ENCODE peak calls at places on chromosome 16, in eight cellular contexts. One of them, this sample, is unnamed.

GRCh38 chr16:12646490-12647274 is 157.0 kb downstream of the CPPED1 start:
- DNase-seq in GM12865: peak; percentile 56
- DNase-seq in HEK293T: no peak
- DNase-seq in Ammon's horn: peak; percentile 78
- DNase-seq in iris pigment epithelial cell: peak; percentile 37
- DNase-seq in activated T-helper 1 cell treated with anti-CD3 and anti-CD28 coated beads, Interleukin-2, amount 50 U/mL, for 16 hours: no peak
- DNase-seq in MV-4-11: no peak
- DNase-seq in hepatic stellate cell: no peak
- DNase-seq in this sample: no peak

GRCh38 chr16:77433146-77433545 is 1.7 kb downstream of the ADAMTS18 start:
- DNase-seq in GM12865: no peak
- DNase-seq in HEK293T: no peak
- DNase-seq in Ammon's horn: no peak
- DNase-seq in iris pigment epithelial cell: no peak
- DNase-seq in activated T-helper 1 cell treated with anti-CD3 and anti-CD28 coated beads, Interleukin-2, amount 50 U/mL, for 16 hours: no peak
- DNase-seq in MV-4-11: no peak
- DNase-seq in hepatic stellate cell: no peak
- DNase-seq in this sample: no peak

GRCh38 chr16:15032547-15033308 is 23.1 kb downstream of the NTAN1 start:
- DNase-seq in GM12865: no peak
- DNase-seq in HEK293T: no peak
- DNase-seq in Ammon's horn: no peak
- DNase-seq in iris pigment epithelial cell: peak; percentile 58
- DNase-seq in activated T-helper 1 cell treated with anti-CD3 and anti-CD28 coated beads, Interleukin-2, amount 50 U/mL, for 16 hours: no peak
- DNase-seq in MV-4-11: peak; percentile 39
- DNase-seq in hepatic stellate cell: no peak
- DNase-seq in this sample: no peak

GRCh38 chr16:30977502-30977901 is 7.5 kb upstream of the HSD3B7 start:
- DNase-seq in GM12865: no peak
- DNase-seq in HEK293T: peak; percentile 80
- DNase-seq in Ammon's horn: no peak
- DNase-seq in iris pigment epithelial cell: no peak
- DNase-seq in activated T-helper 1 cell treated with anti-CD3 and anti-CD28 coated beads, Interleukin-2, amount 50 U/mL, for 16 hours: no peak
- DNase-seq in MV-4-11: no peak
- DNase-seq in hepatic stellate cell: no peak
- DNase-seq in this sample: no peak

GRCh38 chr16:70433456-70434103 is 5.3 kb downstream of the ST3GAL2 start:
- DNase-seq in GM12865: no peak
- DNase-seq in HEK293T: no peak
- DNase-seq in Ammon's horn: no peak
- DNase-seq in iris pigment epithelial cell: peak; percentile 23
- DNase-seq in activated T-helper 1 cell treated with anti-CD3 and anti-CD28 coated beads, Interleukin-2, amount 50 U/mL, for 16 hours: no peak
- DNase-seq in MV-4-11: peak; percentile 34
- DNase-seq in hepatic stellate cell: peak; percentile 90
- DNase-seq in this sample: no peak

GRCh38 chr16:86025706-86026105 is 126.7 kb downstream of the IRF8 start:
- DNase-seq in GM12865: no peak
- DNase-seq in HEK293T: no peak
- DNase-seq in Ammon's horn: no peak
- DNase-seq in iris pigment epithelial cell: no peak
- DNase-seq in activated T-helper 1 cell treated with anti-CD3 and anti-CD28 coated beads, Interleukin-2, amount 50 U/mL, for 16 hours: no peak
- DNase-seq in MV-4-11: no peak
- DNase-seq in hepatic stellate cell: no peak
- DNase-seq in this sample: no peak

GRCh38 chr16:50622029-50622428 is 59.1 kb downstream of the SNX20 start:
- DNase-seq in GM12865: no peak
- DNase-seq in HEK293T: no peak
- DNase-seq in Ammon's horn: no peak
- DNase-seq in iris pigment epithelial cell: no peak
- DNase-seq in activated T-helper 1 cell treated with anti-CD3 and anti-CD28 coated beads, Interleukin-2, amount 50 U/mL, for 16 hours: no peak
- DNase-seq in MV-4-11: no peak
- DNase-seq in hepatic stellate cell: no peak
- DNase-seq in this sample: no peak

GRCh38 chr16:85910854-85911247 is 11.9 kb downstream of the IRF8 start:
- DNase-seq in GM12865: no peak
- DNase-seq in HEK293T: no peak
- DNase-seq in Ammon's horn: no peak
- DNase-seq in iris pigment epithelial cell: no peak
- DNase-seq in activated T-helper 1 cell treated with anti-CD3 and anti-CD28 coated beads, Interleukin-2, amount 50 U/mL, for 16 hours: no peak
- DNase-seq in MV-4-11: no peak
- DNase-seq in hepatic stellate cell: no peak
- DNase-seq in this sample: no peak

GRCh38 chr16:73036074-73036826 is 11.7 kb downstream of the ZFHX3 start:
- DNase-seq in GM12865: peak; percentile 91
- DNase-seq in HEK293T: no peak
- DNase-seq in Ammon's horn: no peak
- DNase-seq in iris pigment epithelial cell: peak; percentile 19
- DNase-seq in activated T-helper 1 cell treated with anti-CD3 and anti-CD28 coated beads, Interleukin-2, amount 50 U/mL, for 16 hours: no peak
- DNase-seq in MV-4-11: no peak
- DNase-seq in hepatic stellate cell: no peak
- DNase-seq in this sample: no peak

GRCh38 chr16:4409081-4409932 is 7.1 kb downstream of the CORO7 start:
- DNase-seq in GM12865: no peak
- DNase-seq in HEK293T: no peak
- DNase-seq in Ammon's horn: no peak
- DNase-seq in iris pigment epithelial cell: no peak
- DNase-seq in activated T-helper 1 cell treated with anti-CD3 and anti-CD28 coated beads, Interleukin-2, amount 50 U/mL, for 16 hours: no peak
- DNase-seq in MV-4-11: no peak
- DNase-seq in hepatic stellate cell: peak; percentile 37
- DNase-seq in this sample: no peak

GRCh38 chr16:66970775-66971725 is 10.0 kb downstream of the CES3 start:
- DNase-seq in GM12865: no peak
- DNase-seq in HEK293T: no peak
- DNase-seq in Ammon's horn: no peak
- DNase-seq in iris pigment epithelial cell: peak; percentile 74
- DNase-seq in activated T-helper 1 cell treated with anti-CD3 and anti-CD28 coated beads, Interleukin-2, amount 50 U/mL, for 16 hours: no peak
- DNase-seq in MV-4-11: no peak
- DNase-seq in hepatic stellate cell: peak; percentile 54
- DNase-seq in this sample: no peak